ENCODE peak calls at places on chromosomes 11 and 22, in ten cellular contexts. One of them, this sample, is unnamed.

GRCh38 chr11:36253238-36253637 is 36.0 kb downstream of the COMMD9 start:
- DNase-seq in A549: no peak
- DNase-seq in RWPE1: no peak
- DNase-seq in kidney: no peak
- DNase-seq in AG08396: no peak
- DNase-seq in IMR-90: no peak
- DNase-seq in activated T-cell treated with anti-CD3 and anti-CD28 coated beads, Interleukin-2, amount 50 U/mL, for 24 hours: no peak
- DNase-seq in right atrium auricular region: no peak
- DNase-seq in bronchial epithelial cell: no peak
- DNase-seq in GM03348: no peak
- DNase-seq in this sample: no peak

GRCh38 chr11:109946322-109946846 is 146.8 kb upstream of the ZC3H12C start:
- DNase-seq in bronchial epithelial cell: peak
- DNase-seq in RWPE1: peak
- DNase-seq in right atrium auricular region: peak
- DNase-seq in GM03348: peak
- DNase-seq in AG08396: peak
- DNase-seq in A549: peak
- DNase-seq in activated T-cell treated with anti-CD3 and anti-CD28 coated beads, Interleukin-2, amount 50 U/mL, for 24 hours: peak
- DNase-seq in IMR-90: peak
- DNase-seq in kidney: peak
- DNase-seq in this sample: peak

GRCh38 chr22:47059701-47060161 is 297.3 kb downstream of the TBC1D22A start:
- DNase-seq in right atrium auricular region: no peak
- DNase-seq in AG08396: no peak
- DNase-seq in bronchial epithelial cell: no peak
- DNase-seq in activated T-cell treated with anti-CD3 and anti-CD28 coated beads, Interleukin-2, amount 50 U/mL, for 24 hours: no peak
- DNase-seq in RWPE1: no peak
- DNase-seq in GM03348: no peak
- DNase-seq in IMR-90: no peak
- DNase-seq in A549: no peak
- DNase-seq in kidney: no peak
- DNase-seq in this sample: no peak

GRCh38 chr11:75445315-75445953 is 12.4 kb upstream of the KLHL35 start:
- DNase-seq in RWPE1: peak
- DNase-seq in GM03348: peak
- DNase-seq in activated T-cell treated with anti-CD3 and anti-CD28 coated beads, Interleukin-2, amount 50 U/mL, for 24 hours: peak
- DNase-seq in kidney: no peak
- DNase-seq in bronchial epithelial cell: no peak
- DNase-seq in AG08396: peak
- DNase-seq in right atrium auricular region: peak
- DNase-seq in A549: peak
- DNase-seq in IMR-90: peak
- DNase-seq in this sample: no peak

GRCh38 chr22:29256606-29257325 is 11.0 kb downstream of the RHBDD3 start:
- DNase-seq in right atrium auricular region: peak
- DNase-seq in kidney: no peak
- DNase-seq in AG08396: no peak
- DNase-seq in activated T-cell treated with anti-CD3 and anti-CD28 coated beads, Interleukin-2, amount 50 U/mL, for 24 hours: peak
- DNase-seq in A549: no peak
- DNase-seq in GM03348: no peak
- DNase-seq in IMR-90: no peak
- DNase-seq in RWPE1: no peak
- DNase-seq in bronchial epithelial cell: no peak
- DNase-seq in this sample: no peak

GRCh38 chr22:43343262-43343988 is at the start of gene SCUBE1:
- DNase-seq in kidney: peak
- DNase-seq in right atrium auricular region: no peak
- DNase-seq in AG08396: peak
- DNase-seq in A549: peak
- DNase-seq in IMR-90: no peak
- DNase-seq in bronchial epithelial cell: peak
- DNase-seq in GM03348: peak
- DNase-seq in activated T-cell treated with anti-CD3 and anti-CD28 coated beads, Interleukin-2, amount 50 U/mL, for 24 hours: peak
- DNase-seq in RWPE1: peak
- DNase-seq in this sample: no peak

GRCh38 chr22:43090130-43090789 is 1.1 kb upstream of the TTLL1 start:
- DNase-seq in activated T-cell treated with anti-CD3 and anti-CD28 coated beads, Interleukin-2, amount 50 U/mL, for 24 hours: peak
- DNase-seq in GM03348: peak
- DNase-seq in kidney: peak
- DNase-seq in right atrium auricular region: peak
- DNase-seq in A549: peak
- DNase-seq in IMR-90: peak
- DNase-seq in RWPE1: peak
- DNase-seq in AG08396: peak
- DNase-seq in bronchial epithelial cell: peak
- DNase-seq in this sample: no peak

GRCh38 chr11:94107363-94107762 is 21.3 kb upstream of the PANX1 start:
- DNase-seq in IMR-90: no peak
- DNase-seq in activated T-cell treated with anti-CD3 and anti-CD28 coated beads, Interleukin-2, amount 50 U/mL, for 24 hours: no peak
- DNase-seq in AG08396: no peak
- DNase-seq in bronchial epithelial cell: no peak
- DNase-seq in kidney: no peak
- DNase-seq in GM03348: no peak
- DNase-seq in A549: no peak
- DNase-seq in RWPE1: no peak
- DNase-seq in right atrium auricular region: no peak
- DNase-seq in this sample: no peak

GRCh38 chr11:3074912-3075589 is 17.8 kb upstream of the CARS1 start:
- DNase-seq in RWPE1: no peak
- DNase-seq in IMR-90: no peak
- DNase-seq in GM03348: no peak
- DNase-seq in AG08396: peak
- DNase-seq in A549: no peak
- DNase-seq in kidney: peak
- DNase-seq in activated T-cell treated with anti-CD3 and anti-CD28 coated beads, Interleukin-2, amount 50 U/mL, for 24 hours: no peak
- DNase-seq in right atrium auricular region: no peak
- DNase-seq in bronchial epithelial cell: no peak
- DNase-seq in this sample: no peak

GRCh38 chr11:133946541-133947297 is 10.0 kb downstream of the IGSF9B start:
- DNase-seq in bronchial epithelial cell: no peak
- DNase-seq in RWPE1: no peak
- DNase-seq in GM03348: no peak
- DNase-seq in kidney: peak
- DNase-seq in IMR-90: no peak
- DNase-seq in A549: no peak
- DNase-seq in AG08396: no peak
- DNase-seq in activated T-cell treated with anti-CD3 and anti-CD28 coated beads, Interleukin-2, amount 50 U/mL, for 24 hours: no peak
- DNase-seq in right atrium auricular region: no peak
- DNase-seq in this sample: no peak

GRCh38 chr11:130118636-130119387 is 40.8 kb upstream of the ST14 start:
- DNase-seq in RWPE1: no peak
- DNase-seq in bronchial epithelial cell: no peak
- DNase-seq in right atrium auricular region: no peak
- DNase-seq in activated T-cell treated with anti-CD3 and anti-CD28 coated beads, Interleukin-2, amount 50 U/mL, for 24 hours: peak
- DNase-seq in A549: no peak
- DNase-seq in AG08396: no peak
- DNase-seq in kidney: no peak
- DNase-seq in IMR-90: no peak
- DNase-seq in GM03348: no peak
- DNase-seq in this sample: no peak

GRCh38 chr11:120703358-120704152 is 192.0 kb downstream of the GRIK4 start:
- DNase-seq in AG08396: no peak
- DNase-seq in kidney: no peak
- DNase-seq in bronchial epithelial cell: no peak
- DNase-seq in GM03348: no peak
- DNase-seq in right atrium auricular region: no peak
- DNase-seq in activated T-cell treated with anti-CD3 and anti-CD28 coated beads, Interleukin-2, amount 50 U/mL, for 24 hours: no peak
- DNase-seq in RWPE1: no peak
- DNase-seq in IMR-90: no peak
- DNase-seq in A549: no peak
- DNase-seq in this sample: no peak

GRCh38 chr11:106021181-106021966 is 666 bp downstream of the MSANTD4 start:
- DNase-seq in AG08396: peak
- DNase-seq in GM03348: peak
- DNase-seq in activated T-cell treated with anti-CD3 and anti-CD28 coated beads, Interleukin-2, amount 50 U/mL, for 24 hours: no peak
- DNase-seq in RWPE1: peak
- DNase-seq in right atrium auricular region: no peak
- DNase-seq in bronchial epithelial cell: peak
- DNase-seq in A549: no peak
- DNase-seq in IMR-90: peak
- DNase-seq in kidney: no peak
- DNase-seq in this sample: no peak

GRCh38 chr11:57466680-57467079 is 6.4 kb downstream of the RTN4RL2 start:
- DNase-seq in AG08396: no peak
- DNase-seq in kidney: no peak
- DNase-seq in bronchial epithelial cell: no peak
- DNase-seq in GM03348: no peak
- DNase-seq in IMR-90: no peak
- DNase-seq in A549: no peak
- DNase-seq in right atrium auricular region: no peak
- DNase-seq in RWPE1: no peak
- DNase-seq in activated T-cell treated with anti-CD3 and anti-CD28 coated beads, Interleukin-2, amount 50 U/mL, for 24 hours: no peak
- DNase-seq in this sample: no peak

GRCh38 chr11:45798793-45799441 is 6.0 kb upstream of the SLC35C1 start:
- DNase-seq in bronchial epithelial cell: peak
- DNase-seq in A549: no peak
- DNase-seq in AG08396: peak
- DNase-seq in kidney: no peak
- DNase-seq in RWPE1: no peak
- DNase-seq in GM03348: peak
- DNase-seq in right atrium auricular region: peak
- DNase-seq in activated T-cell treated with anti-CD3 and anti-CD28 coated beads, Interleukin-2, amount 50 U/mL, for 24 hours: no peak
- DNase-seq in IMR-90: peak
- DNase-seq in this sample: no peak

GRCh38 chr22:39208013-39208680 is 36.6 kb downstream of the PDGFB start:
- DNase-seq in GM03348: no peak
- DNase-seq in IMR-90: no peak
- DNase-seq in bronchial epithelial cell: no peak
- DNase-seq in AG08396: no peak
- DNase-seq in A549: no peak
- DNase-seq in activated T-cell treated with anti-CD3 and anti-CD28 coated beads, Interleukin-2, amount 50 U/mL, for 24 hours: peak
- DNase-seq in RWPE1: no peak
- DNase-seq in right atrium auricular region: no peak
- DNase-seq in kidney: peak
- DNase-seq in this sample: no peak

GRCh38 chr11:66847461-66848232 is 4.4 kb downstream of the RCE1 start:
- DNase-seq in kidney: peak
- DNase-seq in RWPE1: no peak
- DNase-seq in AG08396: no peak
- DNase-seq in bronchial epithelial cell: no peak
- DNase-seq in IMR-90: no peak
- DNase-seq in right atrium auricular region: no peak
- DNase-seq in A549: no peak
- DNase-seq in activated T-cell treated with anti-CD3 and anti-CD28 coated beads, Interleukin-2, amount 50 U/mL, for 24 hours: no peak
- DNase-seq in GM03348: no peak
- DNase-seq in this sample: no peak

GRCh38 chr11:19715373-19715772 is 2.7 kb downstream of the NAV2 start:
- DNase-seq in kidney: no peak
- DNase-seq in right atrium auricular region: no peak
- DNase-seq in AG08396: peak
- DNase-seq in GM03348: peak
- DNase-seq in bronchial epithelial cell: peak
- DNase-seq in A549: peak
- DNase-seq in RWPE1: no peak
- DNase-seq in IMR-90: peak
- DNase-seq in activated T-cell treated with anti-CD3 and anti-CD28 coated beads, Interleukin-2, amount 50 U/mL, for 24 hours: no peak
- DNase-seq in this sample: peak

GRCh38 chr11:71355266-71355665 is 92.9 kb downstream of the DHCR7 start:
- DNase-seq in right atrium auricular region: no peak
- DNase-seq in activated T-cell treated with anti-CD3 and anti-CD28 coated beads, Interleukin-2, amount 50 U/mL, for 24 hours: no peak
- DNase-seq in IMR-90: peak
- DNase-seq in bronchial epithelial cell: peak
- DNase-seq in A549: no peak
- DNase-seq in GM03348: no peak
- DNase-seq in kidney: no peak
- DNase-seq in RWPE1: no peak
- DNase-seq in AG08396: no peak
- DNase-seq in this sample: no peak

GRCh38 chr11:69530278-69531070 is 49.0 kb downstream of the LINC01488 start:
- DNase-seq in A549: no peak
- DNase-seq in right atrium auricular region: no peak
- DNase-seq in activated T-cell treated with anti-CD3 and anti-CD28 coated beads, Interleukin-2, amount 50 U/mL, for 24 hours: no peak
- DNase-seq in RWPE1: no peak
- DNase-seq in AG08396: no peak
- DNase-seq in GM03348: no peak
- DNase-seq in kidney: no peak
- DNase-seq in bronchial epithelial cell: no peak
- DNase-seq in IMR-90: no peak
- DNase-seq in this sample: no peak

GRCh38 chr11:92397356-92397755 is 172.7 kb downstream of the FAT3 start:
- DNase-seq in IMR-90: no peak
- DNase-seq in right atrium auricular region: no peak
- DNase-seq in activated T-cell treated with anti-CD3 and anti-CD28 coated beads, Interleukin-2, amount 50 U/mL, for 24 hours: no peak
- DNase-seq in AG08396: no peak
- DNase-seq in bronchial epithelial cell: no peak
- DNase-seq in A549: no peak
- DNase-seq in GM03348: no peak
- DNase-seq in kidney: no peak
- DNase-seq in RWPE1: no peak
- DNase-seq in this sample: no peak

GRCh38 chr22:32217465-32217864 is 12.6 kb upstream of the RFPL2 start:
- DNase-seq in activated T-cell treated with anti-CD3 and anti-CD28 coated beads, Interleukin-2, amount 50 U/mL, for 24 hours: no peak
- DNase-seq in RWPE1: no peak
- DNase-seq in GM03348: no peak
- DNase-seq in IMR-90: no peak
- DNase-seq in AG08396: no peak
- DNase-seq in kidney: no peak
- DNase-seq in right atrium auricular region: no peak
- DNase-seq in A549: no peak
- DNase-seq in bronchial epithelial cell: peak
- DNase-seq in this sample: no peak

GRCh38 chr22:28332410-28332809 is 347.2 kb downstream of the TTC28 start:
- DNase-seq in activated T-cell treated with anti-CD3 and anti-CD28 coated beads, Interleukin-2, amount 50 U/mL, for 24 hours: no peak
- DNase-seq in right atrium auricular region: no peak
- DNase-seq in kidney: no peak
- DNase-seq in AG08396: no peak
- DNase-seq in GM03348: no peak
- DNase-seq in IMR-90: peak
- DNase-seq in A549: no peak
- DNase-seq in RWPE1: no peak
- DNase-seq in bronchial epithelial cell: no peak
- DNase-seq in this sample: no peak

GRCh38 chr11:27807594-27807993 is 107.3 kb upstream of the BDNF start:
- DNase-seq in bronchial epithelial cell: no peak
- DNase-seq in right atrium auricular region: no peak
- DNase-seq in RWPE1: no peak
- DNase-seq in kidney: no peak
- DNase-seq in activated T-cell treated with anti-CD3 and anti-CD28 coated beads, Interleukin-2, amount 50 U/mL, for 24 hours: no peak
- DNase-seq in A549: peak
- DNase-seq in IMR-90: peak
- DNase-seq in AG08396: peak
- DNase-seq in GM03348: peak
- DNase-seq in this sample: peak

GRCh38 chr22:35380537-35381423 is at the start of gene HMOX1:
- DNase-seq in AG08396: peak
- DNase-seq in activated T-cell treated with anti-CD3 and anti-CD28 coated beads, Interleukin-2, amount 50 U/mL, for 24 hours: peak
- DNase-seq in kidney: peak
- DNase-seq in RWPE1: peak
- DNase-seq in IMR-90: peak
- DNase-seq in GM03348: peak
- DNase-seq in A549: peak
- DNase-seq in bronchial epithelial cell: peak
- DNase-seq in right atrium auricular region: peak
- DNase-seq in this sample: peak

GRCh38 chr22:49216579-49216978 is 611.1 kb downstream of the BRD1 start:
- DNase-seq in kidney: no peak
- DNase-seq in IMR-90: no peak
- DNase-seq in A549: no peak
- DNase-seq in activated T-cell treated with anti-CD3 and anti-CD28 coated beads, Interleukin-2, amount 50 U/mL, for 24 hours: peak
- DNase-seq in bronchial epithelial cell: no peak
- DNase-seq in AG08396: no peak
- DNase-seq in RWPE1: no peak
- DNase-seq in right atrium auricular region: peak
- DNase-seq in GM03348: no peak
- DNase-seq in this sample: no peak

GRCh38 chr11:1087961-1088926 is 13.6 kb downstream of the MUC2 start:
- DNase-seq in RWPE1: no peak
- DNase-seq in A549: no peak
- DNase-seq in bronchial epithelial cell: no peak
- DNase-seq in right atrium auricular region: no peak
- DNase-seq in IMR-90: no peak
- DNase-seq in GM03348: no peak
- DNase-seq in kidney: peak
- DNase-seq in activated T-cell treated with anti-CD3 and anti-CD28 coated beads, Interleukin-2, amount 50 U/mL, for 24 hours: no peak
- DNase-seq in AG08396: no peak
- DNase-seq in this sample: no peak

GRCh38 chr11:33874910-33875490 is 16.9 kb downstream of the LMO2 start:
- DNase-seq in A549: no peak
- DNase-seq in RWPE1: no peak
- DNase-seq in GM03348: no peak
- DNase-seq in bronchial epithelial cell: no peak
- DNase-seq in activated T-cell treated with anti-CD3 and anti-CD28 coated beads, Interleukin-2, amount 50 U/mL, for 24 hours: no peak
- DNase-seq in AG08396: no peak
- DNase-seq in kidney: no peak
- DNase-seq in right atrium auricular region: no peak
- DNase-seq in IMR-90: no peak
- DNase-seq in this sample: no peak

This sample was measured in AG04450.